ENCODE peak calls at places on chromosomes 6 and 20, in five cellular contexts. P is dorsolateral prefrontal cortex; V is activated CD4-positive, alpha-beta T cell treated with anti-CD3 and anti-CD28 coated beads, Interleukin-2, amount 50 U/mL, for 24 hours; M is KBM-7; U is CD4-positive, alpha-beta T cell. E is an unnamed sample.

GRCh38 chr6:135266675-135267074 is 85.6 kb downstream of the MYB start:
- DNase-seq in P (no peak), V (no peak), M (no peak), U (no peak), E (no peak)

GRCh38 chr20:52619671-52620070 is 352.5 kb upstream of the TSHZ2 start:
- DNase-seq in P (no peak), V (no peak), M (no peak), U (no peak), E (no peak)

GRCh38 chr6:2957696-2958330 is 13.6 kb downstream of the SERPINB6 start:
- DNase-seq in P (no peak), V (no peak), M (no peak), U (no peak), E (no peak)

GRCh38 chr6:78911218-78911617 is 43.9 kb downstream of the IRAK1BP1 start:
- DNase-seq in P (no peak), V (no peak), M (no peak), U (no peak), E (no peak)

GRCh38 chr20:37257993-37258392 is 3.6 kb downstream of the GHRH start:
- DNase-seq in P (no peak), V (no peak), M (no peak), U (no peak), E (no peak)

GRCh38 chr6:144311361-144311760 is 26.2 kb downstream of the UTRN start:
- DNase-seq in P (no peak), V (no peak), M (peak), U (no peak), E (no peak)

GRCh38 chr6:68343901-68344300 is 291.2 kb upstream of the ADGRB3 start:
- DNase-seq in P (no peak), V (no peak), M (peak), U (no peak), E (no peak)

GRCh38 chr6:11217360-11218076 is 14.9 kb downstream of the NEDD9 start:
- DNase-seq in P (no peak), V (no peak), M (no peak), U (no peak), E (no peak)

GRCh38 chr6:154721460-154721859 is 11.8 kb upstream of the SCAF8 start:
- DNase-seq in P (no peak), V (no peak), M (no peak), U (no peak), E (no peak)

GRCh38 chr20:57263767-57264150 is 2.7 kb downstream of the BMP7 start:
- DNase-seq in P (no peak), V (no peak), M (no peak), U (no peak), E (no peak)

GRCh38 chr20:46119028-46119546 is 973 bp downstream of the CD40 start:
- DNase-seq in P (peak), V (no peak), M (peak), U (no peak), E (no peak)

GRCh38 chr20:17852323-17852722 is 116.3 kb downstream of the SNX5 start:
- DNase-seq in P (no peak), V (no peak), M (no peak), U (no peak), E (no peak)

GRCh38 chr6:131954775-131955107 is 3.6 kb upstream of the CCN2 start:
- DNase-seq in P (no peak), V (no peak), M (no peak), U (no peak), E (no peak)

GRCh38 chr6:33995046-33995872 is 150.6 kb downstream of the GRM4 start:
- DNase-seq in P (no peak), V (no peak), M (no peak), U (no peak), E (no peak)

GRCh38 chr20:49685161-49685601 is 28.5 kb downstream of the B4GALT5 start:
- DNase-seq in P (no peak), V (no peak), M (no peak), U (no peak), E (peak)